ENCODE peak calls at places on chromosomes 16 and 17, in eight cellular contexts. A is esophagus squamous epithelium, C is stomach, T is IMR-90, L is transverse colon, M is A549, S is GM12878, H is tibial nerve. B is an unnamed sample.

GRCh38 chr17:64231567-64232141 is 31.4 kb downstream of the TEX2 start:
- DNase-seq in A (no peak), C (no peak), T (no peak), L (no peak), M (no peak), S (no peak), H (no peak), B (no peak)

GRCh38 chr17:61385869-61386245 is 13.8 kb upstream of the TBX2 start:
- DNase-seq in A (no peak), C (no peak), T (peak), L (no peak), M (no peak), S (no peak), H (no peak), B (no peak)

GRCh38 chr17:74838275-74838674 is 21.4 kb downstream of the GRIN2C start:
- DNase-seq in A (no peak), C (no peak), T (no peak), L (no peak), M (no peak), S (no peak), H (no peak), B (no peak)

GRCh38 chr16:70428178-70428998 is 10.5 kb downstream of the ST3GAL2 start:
- DNase-seq in A (peak), C (peak), T (peak), L (peak), M (peak), S (peak), H (peak), B (peak)

GRCh38 chr17:59149841-59150511 is 5.0 kb downstream of the SKA2 start:
- DNase-seq in A (no peak), C (no peak), T (no peak), L (no peak), M (no peak), S (no peak), H (no peak), B (peak)

GRCh38 chr17:13776027-13776551 is 174.4 kb upstream of the HS3ST3A1 start:
- DNase-seq in A (no peak), C (no peak), T (no peak), L (no peak), M (no peak), S (no peak), H (no peak), B (no peak)

GRCh38 chr17:40809721-40810421 is 10.1 kb upstream of the KRT28 start:
- DNase-seq in A (no peak), C (no peak), T (peak), L (no peak), M (no peak), S (no peak), H (no peak), B (no peak)

GRCh38 chr16:80273635-80274538 is 266.9 kb upstream of the DYNLRB2 start:
- DNase-seq in A (no peak), C (no peak), T (peak), L (no peak), M (no peak), S (no peak), H (no peak), B (no peak)

GRCh38 chr16:75477680-75478473 is 13.4 kb upstream of the TMEM170A start:
- DNase-seq in A (no peak), C (no peak), T (no peak), L (no peak), M (no peak), S (no peak), H (no peak), B (no peak)

GRCh38 chr17:61459434-61459809 is 7.2 kb downstream of the TBX4 start:
- DNase-seq in A (no peak), C (no peak), T (no peak), L (no peak), M (no peak), S (no peak), H (no peak), B (no peak)

GRCh38 chr17:7330099-7331015 is 1.2 kb upstream of the NEURL4 start:
- DNase-seq in A (no peak), C (peak), T (peak), L (peak), M (peak), S (no peak), H (peak), B (peak)

GRCh38 chr17:281365-281999 is 71.1 kb downstream of the RPH3AL start:
- DNase-seq in A (no peak), C (no peak), T (no peak), L (no peak), M (no peak), S (no peak), H (no peak), B (no peak)

GRCh38 chr17:45235071-45236001 is 13.7 kb downstream of the FMNL1 start:
- DNase-seq in A (no peak), C (peak), T (peak), L (peak), M (peak), S (no peak), H (peak), B (no peak)

GRCh38 chr17:50533185-50533584 is 650 bp downstream of the EPN3 start:
- DNase-seq in A (no peak), C (no peak), T (no peak), L (no peak), M (no peak), S (no peak), H (no peak), B (no peak)

GRCh38 chr17:55347341-55347740 is 74.3 kb downstream of the MMD start:
- DNase-seq in A (no peak), C (no peak), T (no peak), L (no peak), M (no peak), S (no peak), H (no peak), B (no peak)

GRCh38 chr16:67449739-67450138 is 18.8 kb downstream of the HSD11B2 start:
- DNase-seq in A (no peak), C (no peak), T (no peak), L (no peak), M (no peak), S (no peak), H (no peak), B (no peak)

GRCh38 chr16:66588981-66589713 is 9.9 kb downstream of the CMTM2 start:
- DNase-seq in A (no peak), C (peak), T (peak), L (peak), M (peak), S (no peak), H (peak), B (peak)

GRCh38 chr16:49924078-49924477 is 68.2 kb upstream of the ZNF423 start:
- DNase-seq in A (no peak), C (no peak), T (no peak), L (no peak), M (peak), S (peak), H (no peak), B (peak)

GRCh38 chr17:68562736-68563135 is 38.4 kb downstream of the FAM20A start:
- DNase-seq in A (no peak), C (no peak), T (no peak), L (no peak), M (no peak), S (no peak), H (no peak), B (no peak)

GRCh38 chr16:3780570-3780969 is 63.2 kb upstream of the TRAP1 start:
- DNase-seq in A (no peak), C (no peak), T (peak), L (no peak), M (no peak), S (no peak), H (no peak), B (no peak)

GRCh38 chr17:32483451-32484019 is 3.3 kb upstream of the CDK5R1 start:
- DNase-seq in A (no peak), C (peak), T (peak), L (no peak), M (peak), S (no peak), H (peak), B (peak)

GRCh38 chr17:12512712-12513355 is 152.9 kb upstream of the MYOCD start:
- DNase-seq in A (no peak), C (no peak), T (peak), L (no peak), M (no peak), S (no peak), H (no peak), B (no peak)

GRCh38 chr17:12622726-12623125 is 43.0 kb upstream of the MYOCD start:
- DNase-seq in A (no peak), C (no peak), T (peak), L (no peak), M (no peak), S (no peak), H (no peak), B (no peak)

GRCh38 chr17:68420065-68420847 is 37.0 kb downstream of the WIPI1 start:
- DNase-seq in A (no peak), C (no peak), T (no peak), L (no peak), M (no peak), S (no peak), H (no peak), B (no peak)

GRCh38 chr16:81378049-81378448 is 63.3 kb downstream of the GAN start:
- DNase-seq in A (no peak), C (no peak), T (no peak), L (no peak), M (no peak), S (no peak), H (no peak), B (no peak)

GRCh38 chr17:40533896-40534295 is 31.4 kb downstream of the CCR7 start:
- DNase-seq in A (no peak), C (no peak), T (no peak), L (no peak), M (no peak), S (no peak), H (no peak), B (no peak)

GRCh38 chr16:10538583-10538982 is 41.8 kb downstream of the EMP2 start:
- DNase-seq in A (no peak), C (no peak), T (no peak), L (no peak), M (no peak), S (no peak), H (no peak), B (no peak)

GRCh38 chr16:3097266-3097665 is 1.8 kb downstream of the ZSCAN10 start:
- DNase-seq in A (no peak), C (no peak), T (no peak), L (no peak), M (no peak), S (no peak), H (no peak), B (no peak)

GRCh38 chr17:66715745-66716156 is 119.2 kb upstream of the CACNG5 start:
- DNase-seq in A (no peak), C (no peak), T (peak), L (no peak), M (peak), S (peak), H (peak), B (peak)

GRCh38 chr17:39751637-39752036 is 13.9 kb downstream of the GRB7 start:
- DNase-seq in A (no peak), C (no peak), T (no peak), L (no peak), M (no peak), S (no peak), H (no peak), B (no peak)

GRCh38 chr17:15284537-15284936 is 19.4 kb upstream of the PMP22 start:
- DNase-seq in A (no peak), C (no peak), T (no peak), L (no peak), M (no peak), S (no peak), H (no peak), B (no peak)
- TF ChIP-seq POLR2A in A (no peak), C (no peak), T (no peak), L (no peak), M (no peak), S (no peak), H (no peak), B (no peak)

GRCh38 chr16:57155702-57156350 is 30.0 kb downstream of the PSME3IP1 start:
- DNase-seq in A (no peak), C (no peak), T (no peak), L (no peak), M (no peak), S (no peak), H (no peak), B (no peak)

GRCh38 chr16:57151369-57151768 is 34.5 kb downstream of the PSME3IP1 start:
- DNase-seq in A (no peak), C (peak), T (no peak), L (no peak), M (no peak), S (no peak), H (no peak), B (no peak)

GRCh38 chr16:57152096-57153093 is 33.4 kb downstream of the PSME3IP1 start:
- DNase-seq in A (no peak), C (no peak), T (no peak), L (no peak), M (no peak), S (no peak), H (no peak), B (no peak)

GRCh38 chr16:57156351-57156703 is 29.5 kb downstream of the PSME3IP1 start:
- DNase-seq in A (no peak), C (no peak), T (no peak), L (no peak), M (no peak), S (no peak), H (no peak), B (no peak)

GRCh38 chr16:57153841-57154240 is 32.0 kb downstream of the PSME3IP1 start:
- DNase-seq in A (no peak), C (no peak), T (no peak), L (no peak), M (no peak), S (no peak), H (no peak), B (no peak)
- TF ChIP-seq POLR2A in A (no peak), C (no peak), T (no peak), L (no peak), M (no peak), S (no peak), H (no peak), B (no peak)

GRCh38 chr16:533391-534088 is 6.0 kb downstream of the CAPN15 start:
- DNase-seq in A (no peak), C (peak), T (no peak), L (peak), M (no peak), S (no peak), H (no peak), B (no peak)

GRCh38 chr16:536746-537145 is 9.2 kb downstream of the CAPN15 start:
- DNase-seq in A (no peak), C (no peak), T (no peak), L (no peak), M (no peak), S (no peak), H (no peak), B (no peak)

GRCh38 chr16:534089-534635 is 6.7 kb downstream of the CAPN15 start:
- DNase-seq in A (no peak), C (peak), T (no peak), L (peak), M (no peak), S (no peak), H (no peak), B (no peak)

GRCh38 chr16:535446-536405 is 8.2 kb downstream of the CAPN15 start:
- DNase-seq in A (no peak), C (peak), T (peak), L (peak), M (peak), S (no peak), H (no peak), B (peak)

DNA sequence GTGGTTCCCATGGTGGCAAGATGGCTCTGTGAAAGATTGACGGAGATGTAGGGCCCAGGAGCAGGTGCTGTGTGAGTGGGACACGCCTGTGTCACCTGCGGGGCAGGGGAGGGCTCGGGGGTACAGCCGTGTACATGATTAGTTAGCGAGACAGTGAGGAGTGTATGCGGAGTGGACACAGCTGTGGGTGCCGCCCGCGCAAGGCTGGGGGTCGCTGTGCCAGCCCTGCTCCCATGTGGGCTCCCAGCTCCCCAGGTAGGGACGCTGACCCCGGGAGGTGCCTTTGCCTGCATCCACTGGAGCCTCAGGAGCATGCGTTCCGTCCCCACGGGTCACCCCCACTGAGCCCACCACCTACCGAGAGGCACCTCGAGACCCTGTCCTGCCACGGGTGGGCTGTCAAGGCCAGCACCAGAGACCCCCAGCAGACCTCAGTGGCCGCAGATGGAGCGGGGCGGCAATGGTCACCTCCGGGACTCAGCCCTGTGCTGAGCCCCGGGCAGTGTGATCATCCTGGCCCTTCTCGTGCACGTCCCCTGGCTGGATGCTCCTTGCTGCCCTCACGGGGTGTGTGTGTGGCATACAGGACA is 7.4 kb downstream of the CAPN15 start:
- DNase-seq in A (no peak), C (no peak), T (no peak), L (no peak), M (no peak), S (no peak), H (no peak), B (no peak)
- TF ChIP-seq POLR2A in A (no peak), C (no peak), T (no peak), L (peak), M (no peak), S (peak), H (no peak), B (no peak)

GRCh38 chr16:25012525-25012991 is 2.6 kb downstream of the ARHGAP17 start:
- DNase-seq in A (no peak), C (no peak), T (peak), L (peak), M (no peak), S (no peak), H (peak), B (no peak)

GRCh38 chr16:25013049-25013448 is 2.1 kb downstream of the ARHGAP17 start:
- DNase-seq in A (no peak), C (no peak), T (no peak), L (no peak), M (no peak), S (no peak), H (no peak), B (no peak)

GRCh38 chr16:25013751-25014499 is 1.2 kb downstream of the ARHGAP17 start:
- DNase-seq in A (no peak), C (no peak), T (no peak), L (no peak), M (no peak), S (peak), H (no peak), B (no peak)

GRCh38 chr16:25011891-25012499 is 3.2 kb downstream of the ARHGAP17 start:
- DNase-seq in A (no peak), C (no peak), T (peak), L (no peak), M (no peak), S (no peak), H (no peak), B (no peak)

GRCh38 chr16:25014500-25015147 is 545 bp downstream of the ARHGAP17 start:
- DNase-seq in A (no peak), C (peak), T (peak), L (peak), M (peak), S (no peak), H (peak), B (no peak)
- TF ChIP-seq POLR2A in A (no peak), C (no peak), T (no peak), L (no peak), M (no peak), S (no peak), H (no peak), B (peak)

GRCh38 chr17:42317256-42317966 is 29.1 kb downstream of the STAT5A start:
- DNase-seq in A (no peak), C (no peak), T (no peak), L (no peak), M (no peak), S (no peak), H (no peak), B (no peak)
- TF ChIP-seq POLR2A in A (no peak), C (no peak), T (no peak), L (no peak), M (no peak), S (no peak), H (no peak), B (no peak)

DNA sequence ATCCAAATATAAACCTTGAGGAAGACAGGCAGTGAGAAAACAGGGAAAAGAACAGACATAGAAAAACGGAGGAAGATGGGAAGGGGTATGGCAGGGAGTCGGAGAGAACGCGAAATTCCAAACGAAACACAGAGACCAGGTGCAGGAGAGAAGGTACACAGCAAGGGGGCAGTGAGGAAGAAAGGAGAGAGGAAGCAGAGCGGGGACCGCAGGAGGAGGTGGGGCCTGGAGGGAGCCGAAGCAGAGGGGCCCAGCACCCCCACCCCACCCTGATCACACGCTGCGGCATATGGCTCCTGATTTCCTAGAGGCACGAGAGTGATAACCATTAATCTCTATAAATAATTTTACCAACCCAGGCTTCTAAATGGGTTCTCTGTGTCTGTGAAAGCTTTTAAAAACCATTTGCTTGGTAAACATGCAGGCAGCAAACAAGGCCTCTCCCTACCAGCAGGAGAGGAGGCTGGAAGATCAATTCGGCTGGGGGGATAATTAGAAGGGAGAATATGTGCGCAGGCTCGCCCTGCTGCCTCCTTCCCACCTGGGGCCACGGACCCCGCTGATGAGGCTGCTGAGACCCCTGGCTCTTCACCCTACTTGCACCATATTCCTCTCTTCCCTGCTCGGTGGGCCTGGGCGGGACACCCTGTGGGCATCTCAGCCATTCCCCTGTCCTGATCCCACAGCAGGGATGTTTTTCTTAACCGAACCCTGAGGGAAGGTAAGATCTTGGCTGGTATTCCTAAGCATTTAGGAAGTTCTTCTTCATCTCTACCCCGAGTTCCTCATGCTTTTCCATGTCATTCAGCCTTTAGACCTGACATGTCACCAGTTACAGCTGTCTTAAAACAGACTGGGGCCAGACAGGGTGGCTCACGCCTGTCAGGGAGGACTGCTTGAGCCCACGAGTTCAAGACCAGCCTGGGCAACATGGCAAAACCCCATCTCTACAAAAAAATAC is 86.7 kb downstream of the TMEM132E start:
- DNase-seq in A (no peak), C (no peak), T (no peak), L (no peak), M (no peak), S (no peak), H (no peak), B (no peak)
- TF ChIP-seq POLR2A in A (no peak), C (no peak), T (no peak), L (no peak), M (no peak), S (no peak), H (no peak), B (no peak)

GRCh38 chr17:81514485-81514734 is 1.8 kb upstream of the ACTG1 start:
- DNase-seq in A (no peak), C (no peak), T (no peak), L (no peak), M (no peak), S (no peak), H (no peak), B (no peak)
- TF ChIP-seq POLR2A in A (no peak), C (no peak), T (no peak), L (peak), M (peak), S (no peak), H (no peak), B (no peak)